ENCODE peak calls at places on chromosomes 6 and 20, in nine cellular contexts. R, W, A, F, M, H, K, P and T are unnamed samples.

GRCh38 chr6:148166339-148166949 is 176.2 kb upstream of the SASH1 start:
- DNase-seq in W (no peak), K (no peak), F (no peak), P (no peak), A (no peak), R (no peak), M (peak), H (peak), T (peak)

GRCh38 chr20:35978041-35978513 is 9.7 kb downstream of the CNBD2 start:
- DNase-seq in W (no peak), R (no peak), K (no peak), A (no peak), H (no peak), P (no peak), M (peak), F (no peak), T (no peak)

GRCh38 chr20:57881466-57882405 is 171.9 kb upstream of the PMEPA1 start:
- DNase-seq in M (no peak), H (no peak), R (no peak), A (no peak), W (no peak), P (no peak), K (no peak), F (peak), T (no peak)

GRCh38 chr20:46512943-46513844 is at the start of gene ZNF334:
- DNase-seq in R (no peak), H (no peak), A (peak), P (peak), M (peak), W (peak), K (peak), F (peak), T (peak)

GRCh38 chr6:35919827-35920751 is 809 bp downstream of the SRPK1 start:
- DNase-seq in F (peak), W (peak), K (no peak), R (peak), M (peak), H (peak), P (peak), A (peak), T (peak)

GRCh38 chr20:56833427-56833826 is 204.3 kb downstream of the TFAP2C start:
- DNase-seq in F (no peak), M (no peak), R (no peak), P (no peak), H (no peak), W (no peak), K (no peak), A (no peak), T (no peak)

GRCh38 chr20:60113024-60113724 is 155.0 kb downstream of the CDH26 start:
- DNase-seq in A (no peak), R (no peak), M (no peak), F (no peak), W (peak), H (no peak), P (no peak), K (peak), T (no peak)

GRCh38 chr6:145705561-145705960 is 29.8 kb downstream of the EPM2A start:
- DNase-seq in R (no peak), K (no peak), W (no peak), F (no peak), M (peak), P (no peak), A (no peak), H (no peak), T (no peak)

GRCh38 chr6:39389372-39389767 is 66.9 kb upstream of the KCNK16 start:
- DNase-seq in M (peak), R (no peak), F (no peak), W (no peak), P (no peak), H (peak), A (no peak), K (no peak), T (no peak)

GRCh38 chr20:32003325-32003724 is 6.9 kb upstream of the CCM2L start:
- DNase-seq in A (no peak), F (no peak), P (no peak), H (no peak), W (no peak), R (no peak), M (no peak), K (no peak), T (no peak)

GRCh38 chr20:36737183-36737499 is 8.7 kb downstream of the NDRG3 start:
- DNase-seq in W (no peak), F (no peak), R (no peak), P (no peak), A (no peak), H (no peak), M (no peak), K (no peak), T (no peak)

GRCh38 chr6:165245287-165245686 is 64.1 kb downstream of the C6orf118 start:
- DNase-seq in H (peak), F (no peak), K (no peak), R (no peak), W (no peak), P (no peak), M (peak), A (no peak), T (no peak)

GRCh38 chr6:121856296-121856695 is 420.9 kb downstream of the GJA1 start:
- DNase-seq in K (no peak), P (no peak), A (no peak), H (no peak), W (no peak), M (peak), F (no peak), R (no peak), T (peak)

GRCh38 chr20:4869290-4870193 is 131.8 kb downstream of the SLC23A2 start:
- DNase-seq in W (no peak), F (no peak), M (no peak), R (no peak), A (peak), K (no peak), P (no peak), H (peak), T (no peak)

GRCh38 chr6:75397806-75398465 is 95.7 kb downstream of the FILIP1 start:
- DNase-seq in H (no peak), W (no peak), P (no peak), R (no peak), A (no peak), K (no peak), M (no peak), F (no peak), T (no peak)

GRCh38 chr6:90446164-90446563 is 140.7 kb downstream of the MAP3K7 start:
- DNase-seq in A (no peak), W (no peak), F (no peak), K (no peak), P (no peak), M (no peak), R (no peak), H (no peak), T (no peak)

GRCh38 chr6:155292711-155293110 is 21.6 kb downstream of the TFB1M start:
- DNase-seq in H (no peak), A (no peak), P (no peak), R (no peak), M (no peak), K (no peak), W (no peak), F (no peak), T (no peak)

GRCh38 chr6:125415921-125416320 is 114.2 kb upstream of the HDDC2 start:
- DNase-seq in P (no peak), R (no peak), K (no peak), W (no peak), F (no peak), H (no peak), A (no peak), M (peak), T (no peak)

GRCh38 chr20:24504331-24505285 is 35.2 kb downstream of the SYNDIG1 start:
- DNase-seq in H (no peak), P (no peak), K (no peak), A (no peak), R (no peak), F (no peak), W (no peak), M (no peak), T (no peak)

GRCh38 chr20:3890410-3890751 is 1.2 kb downstream of the PANK2 start:
- DNase-seq in K (no peak), P (no peak), M (peak), A (no peak), F (no peak), H (no peak), W (no peak), R (no peak), T (no peak)

GRCh38 chr6:33977606-33978438 is 168.1 kb downstream of the GRM4 start:
- DNase-seq in R (no peak), K (no peak), H (no peak), W (no peak), M (no peak), A (no peak), P (no peak), F (peak), T (no peak)

GRCh38 chr6:102736941-102737368 is 1343.4 kb downstream of the GRIK2 start:
- DNase-seq in W (no peak), F (no peak), H (no peak), M (no peak), R (no peak), K (no peak), P (no peak), A (no peak), T (no peak)

GRCh38 chr6:41439524-41440418 is 104.4 kb downstream of the NCR2 start:
- DNase-seq in M (no peak), P (no peak), H (no peak), A (peak), R (peak), K (no peak), W (peak), F (no peak), T (no peak)

GRCh38 chr6:44630125-44631028 is 242.9 kb downstream of the CDC5L start:
- DNase-seq in R (no peak), F (peak), M (peak), A (peak), P (peak), W (peak), K (no peak), H (peak), T (no peak)

GRCh38 chr6:169185692-169186485 is 67.8 kb downstream of the THBS2 start:
- DNase-seq in P (no peak), K (no peak), W (no peak), R (no peak), A (no peak), H (no peak), F (no peak), M (no peak), T (no peak)

GRCh38 chr20:54774423-54774822 is 299.0 kb downstream of the DOK5 start:
- DNase-seq in H (peak), R (no peak), W (no peak), A (no peak), M (no peak), P (no peak), F (no peak), K (no peak), T (no peak)

GRCh38 chr6:37049990-37050853 is 44.8 kb downstream of the FGD2 start:
- DNase-seq in H (no peak), W (peak), F (no peak), R (peak), A (peak), K (no peak), M (no peak), P (no peak), T (no peak)

GRCh38 chr6:38110407-38111025 is 291.0 kb downstream of the ZFAND3 start:
- DNase-seq in K (no peak), R (no peak), W (no peak), F (no peak), H (no peak), A (no peak), M (no peak), P (no peak), T (no peak)

GRCh38 chr6:39824030-39824926 is 32.1 kb downstream of the DAAM2 start:
- DNase-seq in M (no peak), A (no peak), P (no peak), R (no peak), H (no peak), F (no peak), K (no peak), W (no peak), T (no peak)

GRCh38 chr20:8431538-8432434 is 299.7 kb downstream of the PLCB1 start:
- DNase-seq in R (no peak), A (no peak), M (peak), K (no peak), H (no peak), F (no peak), W (no peak), P (peak), T (no peak)

GRCh38 chr20:645318-646106 is 7.5 kb downstream of the SRXN1 start:
- DNase-seq in K (no peak), P (peak), R (peak), M (peak), A (peak), W (peak), F (peak), H (peak), T (no peak)

GRCh38 chr20:24959591-24960301 is 10.7 kb downstream of the CST7 start:
- DNase-seq in P (no peak), R (no peak), M (no peak), H (no peak), W (peak), F (peak), A (no peak), K (peak), T (no peak)

GRCh38 chr6:150211700-150212615 is 69.1 kb downstream of the PPP1R14C start:
- DNase-seq in R (no peak), W (no peak), H (no peak), M (no peak), F (no peak), A (no peak), P (no peak), K (no peak), T (no peak)